ENCODE peak calls at places on chromosomes 6 and 20, in five cellular contexts. X is thoracic aorta, M is A549, E is foreskin keratinocyte, K is fibroblast of lung. O is an unnamed sample.

GRCh38 chr6:126267621-126268020 is 72.3 kb upstream of the CENPW start:
- DNase-seq in X (no peak), M (no peak), E (no peak), K (peak; percentile 22), O (no peak)

GRCh38 chr6:127518212-127518709 is 874 bp downstream of the MTCL3 start:
- DNase-seq in X (no peak), M (peak; percentile 22), E (no peak), K (peak; percentile 16), O (no peak)

GRCh38 chr6:161353208-161353613 is 79.3 kb upstream of the AGPAT4 start:
- DNase-seq in X (no peak), M (peak; percentile 12), E (no peak), K (no peak), O (no peak)

GRCh38 chr6:133906050-133906449 is 17.1 kb downstream of the TCF21 start:
- DNase-seq in X (no peak), M (no peak), E (no peak), K (no peak), O (no peak)

GRCh38 chr6:132362318-132363185 is 38.7 kb downstream of the MOXD1 start:
- DNase-seq in X (no peak), M (no peak), E (no peak), K (no peak), O (no peak)

GRCh38 chr6:73514746-73515110 is 6.1 kb downstream of the EEF1A1 start:
- DNase-seq in X (no peak), M (no peak), E (peak; percentile 41), K (no peak), O (no peak)

GRCh38 chr6:4466769-4467480 is 309.3 kb upstream of the CDYL start:
- DNase-seq in X (no peak), M (no peak), E (no peak), K (peak; percentile 19), O (no peak)

GRCh38 chr20:21368791-21369190 is 28.5 kb downstream of the NKX2-4 start:
- DNase-seq in X (no peak), M (no peak), E (no peak), K (no peak), O (no peak)

GRCh38 chr6:12148317-12148801 is 136.2 kb downstream of the HIVEP1 start:
- DNase-seq in X (no peak), M (peak; percentile 15), E (peak; percentile 27), K (peak; percentile 92), O (no peak)

GRCh38 chr20:62618622-62619529 is 23.4 kb upstream of the SLCO4A1 start:
- DNase-seq in X (no peak), M (no peak), E (no peak), K (no peak), O (no peak)
- H3K27ac ChIP-seq in X (no peak overlapping the region), M (peak overlapping the region; percentile 31), E (no peak overlapping the region), K (no peak overlapping the region), O (peak overlapping the region; percentile 76)

DNA sequence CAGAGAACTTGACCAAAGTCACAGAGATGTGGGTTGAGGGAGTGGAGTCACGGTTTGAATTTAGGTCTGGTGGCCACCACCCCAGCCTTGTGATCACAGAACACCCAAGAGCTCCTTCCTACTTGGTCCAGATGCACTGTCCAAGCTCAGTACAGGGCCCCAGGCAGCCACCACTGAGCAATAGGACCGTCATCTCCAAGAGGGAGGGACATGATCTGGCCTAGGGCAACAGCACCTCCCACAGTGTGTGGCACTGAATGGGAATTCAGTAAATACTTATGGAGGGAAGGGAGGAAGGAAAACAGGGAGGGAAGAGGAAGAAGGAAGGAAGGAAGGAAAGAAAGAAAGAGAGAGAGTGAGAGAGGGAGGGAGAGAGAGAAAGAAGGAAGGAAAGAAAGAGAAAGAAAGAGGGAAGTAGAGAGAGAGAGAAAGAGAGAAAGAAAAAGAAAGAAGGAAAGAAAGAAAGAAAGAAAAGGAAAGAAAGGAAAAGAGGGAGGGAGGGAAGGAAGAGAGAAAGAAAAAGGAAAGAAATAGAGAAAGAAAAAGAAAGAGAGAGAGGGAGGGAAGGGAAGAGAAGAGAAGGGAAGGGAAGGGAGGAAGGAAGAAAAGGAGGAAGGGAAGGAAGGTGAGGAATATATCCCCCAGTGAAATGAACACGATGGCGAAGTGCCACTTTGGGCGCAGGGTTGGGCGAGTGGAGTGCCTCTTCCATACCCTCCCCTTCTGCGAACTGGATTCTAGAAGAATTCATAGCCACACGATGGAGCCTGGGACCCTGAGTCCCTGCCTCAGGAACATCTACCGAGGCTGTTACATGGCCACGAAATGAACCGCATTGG is 243.7 kb downstream of the TFAP2C start:
- DNase-seq in X (no peak), M (no peak), E (no peak), K (no peak), O (no peak)
- TF ChIP-seq CTCF in X (no peak), M (no peak), E (peak; percentile 46), K (no peak), O (no peak)

GRCh38 chr6:149015877-149016525 is 269.2 kb downstream of the UST start:
- DNase-seq in X (no peak), M (no peak), E (no peak), K (peak; percentile 35), O (no peak)
- H3K27ac ChIP-seq in X (no peak overlapping the region), M (peak overlapping the region; percentile 69), E (no peak overlapping the region), K (peak overlapping the region; percentile 22), O (no peak overlapping the region)

GRCh38 chr6:112145080-112145573 is 57.7 kb downstream of the FAM229B start:
- DNase-seq in X (no peak), M (no peak), E (no peak), K (no peak), O (no peak)
- TF ChIP-seq CTCF in X (no peak), M (no peak), E (no peak), K (no peak), O (no peak)

GRCh38 chr6:16201706-16202105 is 36.7 kb upstream of the GMPR start:
- DNase-seq in X (no peak), M (no peak), E (no peak), K (no peak), O (no peak)

GRCh38 chr6:16205377-16206144 is 32.8 kb upstream of the GMPR start:
- DNase-seq in X (no peak), M (no peak), E (no peak), K (peak; percentile 95), O (no peak)

GRCh38 chr6:16206595-16207037 is 31.8 kb upstream of the GMPR start:
- DNase-seq in X (peak; percentile 50), M (peak; percentile 49), E (peak; percentile 27), K (peak; percentile 82), O (no peak)

GRCh38 chr6:16208989-16209388 is 29.4 kb upstream of the GMPR start:
- DNase-seq in X (no peak), M (no peak), E (no peak), K (no peak), O (no peak)

GRCh38 chr6:16204653-16205376 is 33.6 kb upstream of the GMPR start:
- DNase-seq in X (no peak), M (no peak), E (no peak), K (no peak), O (no peak)
- H3K27ac ChIP-seq in X (peak overlapping the region; percentile 76), M (no peak overlapping the region), E (no peak overlapping the region), K (peak overlapping the region; percentile 62), O (peak overlapping the region; percentile 49)

DNA sequence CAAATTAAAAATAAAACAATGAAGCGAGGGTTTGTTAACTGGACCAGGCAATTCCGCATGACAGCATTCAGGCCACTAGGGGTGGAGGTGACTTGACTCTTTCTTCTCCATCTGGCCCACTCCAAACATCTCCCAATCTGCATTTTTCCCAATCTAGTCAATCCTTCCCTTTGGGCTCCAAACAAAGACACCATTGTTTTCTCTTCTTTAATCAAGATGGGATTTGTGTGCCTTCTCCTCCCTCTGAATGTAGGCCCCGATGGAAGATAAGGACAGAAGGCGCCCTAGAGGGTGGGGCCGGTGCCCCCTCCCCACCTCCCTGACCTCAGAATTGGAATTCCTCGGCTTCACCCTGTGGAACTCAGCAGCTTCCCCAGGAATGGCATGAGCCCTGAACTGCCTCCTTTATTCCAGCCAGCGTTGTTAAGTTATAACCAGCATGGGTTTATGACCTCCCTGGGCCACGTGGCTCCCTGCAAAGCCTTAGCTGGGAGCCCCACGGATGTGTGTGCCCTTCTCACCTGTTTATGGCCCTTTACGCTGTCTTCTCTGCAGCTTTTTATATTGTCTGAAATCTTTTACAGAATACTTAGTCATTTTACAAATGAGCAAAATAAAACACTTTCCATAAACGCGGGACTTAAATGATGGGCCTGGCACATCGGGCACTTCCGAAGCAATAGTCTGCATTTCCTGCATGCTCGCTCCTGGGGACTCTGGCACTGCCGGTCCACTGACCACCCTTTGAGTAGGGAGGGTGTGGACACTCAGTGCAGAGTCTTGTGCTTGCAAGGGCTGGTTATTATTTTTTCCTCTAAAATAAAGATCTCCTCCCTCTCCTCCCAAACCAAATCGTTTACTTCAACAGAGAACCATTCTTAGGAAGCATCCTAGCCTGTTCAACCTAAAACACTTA is 24.5 kb downstream of the OVOL2 start:
- DNase-seq in X (no peak), M (no peak), E (no peak), K (no peak), O (no peak)
- TF ChIP-seq CTCF in X (no peak), M (no peak), E (no peak), K (no peak), O (no peak)

GRCh38 chr20:35302421-35303335 is 10.5 kb upstream of the FAM83C start:
- DNase-seq in X (no peak), M (no peak), E (no peak), K (peak; percentile 85), O (no peak)

GRCh38 chr20:35303735-35304431 is 11.7 kb upstream of the FAM83C start:
- DNase-seq in X (peak; percentile 47), M (peak; percentile 89), E (peak; percentile 78), K (peak; percentile 86), O (no peak)

GRCh38 chr20:35301426-35301825 is 9.2 kb upstream of the FAM83C start:
- DNase-seq in X (no peak), M (no peak), E (no peak), K (peak; percentile 41), O (no peak)

GRCh38 chr20:35304956-35305355 is 12.7 kb upstream of the FAM83C start:
- DNase-seq in X (no peak), M (no peak), E (no peak), K (no peak), O (no peak)

DNA sequence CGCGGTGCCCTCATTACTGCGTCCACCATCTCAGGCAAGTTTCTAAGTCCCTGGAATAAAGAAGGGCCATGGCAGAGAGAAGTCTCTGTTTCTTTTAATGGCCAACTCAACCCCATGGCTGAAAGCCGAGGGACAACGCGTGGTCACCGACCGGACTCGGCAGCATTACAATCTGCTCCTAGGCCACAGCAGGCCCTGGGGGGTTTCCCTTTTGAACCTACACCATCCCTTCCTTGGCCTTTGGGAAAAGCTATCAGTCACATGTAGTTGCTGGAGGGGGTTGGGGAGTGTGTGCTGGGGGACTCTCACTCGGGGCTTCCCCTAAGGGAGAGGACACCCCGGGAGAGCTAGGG is 11.1 kb upstream of the FAM83C start:
- DNase-seq in X (no peak), M (no peak), E (no peak), K (no peak), O (no peak)
- H3K27ac ChIP-seq in X (no peak overlapping the region), M (peak overlapping the region; percentile 95), E (peak overlapping the region; percentile 91), K (peak overlapping the region; percentile 48), O (no peak overlapping the region)

GRCh38 chr6:81450180-81450579 is 302.3 kb downstream of the TENT5A start:
- DNase-seq in X (no peak), M (no peak), E (no peak), K (peak; percentile 80), O (no peak)
- TF ChIP-seq CTCF in X (no peak), M (no peak), E (no peak), K (no peak), O (no peak)

GRCh38 chr20:37999526-38000263 is 33.6 kb downstream of the TTI1 start:
- DNase-seq in X (no peak), M (no peak), E (no peak), K (peak; percentile 12), O (no peak)
- H3K27ac ChIP-seq in X (no peak overlapping the region), M (no peak overlapping the region), E (no peak overlapping the region), K (no peak overlapping the region), O (no peak overlapping the region)

GRCh38 chr20:45097485-45098095 is 3.3 kb downstream of the KCNS1 start:
- DNase-seq in X (no peak), M (no peak), E (no peak), K (peak; percentile 35), O (no peak)
- TF ChIP-seq CTCF in X (no peak), M (no peak), E (peak; percentile 54), K (peak; percentile 22), O (no peak)